ENCODE peak calls at places on chromosomes 11 and 22, in five cellular contexts. One of them, this sample, is unnamed.

GRCh38 chr11:118374729-118375128 is 15.3 kb downstream of the UBE4A start:
- DNase-seq in mammary epithelial cell: no peak
- DNase-seq in A549: no peak
- DNase-seq in GM23338: no peak
- DNase-seq in neural progenitor cell: no peak
- DNase-seq in this sample: peak

GRCh38 chr11:102361100-102362021 is 14.3 kb downstream of the BIRC2 start:
- DNase-seq in A549: no peak
- DNase-seq in neural progenitor cell: no peak
- DNase-seq in GM23338: no peak
- DNase-seq in mammary epithelial cell: no peak
- DNase-seq in this sample: peak

GRCh38 chr11:18368236-18368635 is 26.1 kb upstream of the LDHA start:
- DNase-seq in mammary epithelial cell: peak
- DNase-seq in A549: no peak
- DNase-seq in neural progenitor cell: no peak
- DNase-seq in GM23338: no peak
- DNase-seq in this sample: peak

GRCh38 chr11:86249307-86250098 is 5.0 kb downstream of the EED start:
- DNase-seq in neural progenitor cell: no peak
- DNase-seq in mammary epithelial cell: no peak
- DNase-seq in A549: no peak
- DNase-seq in GM23338: no peak
- DNase-seq in this sample: peak

GRCh38 chr11:71310184-71310583 is 57.8 kb upstream of the SHANK2 start:
- DNase-seq in neural progenitor cell: no peak
- DNase-seq in A549: no peak
- DNase-seq in GM23338: no peak
- DNase-seq in mammary epithelial cell: no peak
- DNase-seq in this sample: no peak

GRCh38 chr22:38196791-38197429 is 4.9 kb upstream of the MAFF start:
- DNase-seq in GM23338: peak
- DNase-seq in A549: no peak
- DNase-seq in neural progenitor cell: no peak
- DNase-seq in mammary epithelial cell: no peak
- DNase-seq in this sample: peak

GRCh38 chr11:63939351-63939920 is 634 bp downstream of the NAA40 start:
- DNase-seq in GM23338: peak
- DNase-seq in mammary epithelial cell: peak
- DNase-seq in neural progenitor cell: no peak
- DNase-seq in A549: no peak
- DNase-seq in this sample: peak

GRCh38 chr22:38782402-38783094 is 11.4 kb downstream of the DNAL4 start:
- DNase-seq in mammary epithelial cell: peak
- DNase-seq in neural progenitor cell: peak
- DNase-seq in GM23338: no peak
- DNase-seq in A549: no peak
- DNase-seq in this sample: peak

GRCh38 chr11:7278314-7278917 is 26.7 kb downstream of the SYT9 start:
- DNase-seq in GM23338: peak
- DNase-seq in neural progenitor cell: peak
- DNase-seq in A549: peak
- DNase-seq in mammary epithelial cell: peak
- DNase-seq in this sample: peak

GRCh38 chr11:76152741-76153608 is 53.3 kb downstream of the WNT11 start:
- DNase-seq in neural progenitor cell: peak
- DNase-seq in mammary epithelial cell: no peak
- DNase-seq in A549: no peak
- DNase-seq in GM23338: no peak
- DNase-seq in this sample: no peak

GRCh38 chr22:29370556-29370955 is 17.8 kb downstream of the AP1B1 start:
- DNase-seq in GM23338: peak
- DNase-seq in A549: no peak
- DNase-seq in neural progenitor cell: peak
- DNase-seq in mammary epithelial cell: no peak
- DNase-seq in this sample: no peak

GRCh38 chr11:32005786-32006406 is 85.0 kb upstream of the RCN1 start:
- DNase-seq in mammary epithelial cell: peak
- DNase-seq in A549: no peak
- DNase-seq in neural progenitor cell: no peak
- DNase-seq in GM23338: no peak
- DNase-seq in this sample: peak

GRCh38 chr11:71913716-71914115 is 14.7 kb downstream of the XNDC1N start:
- DNase-seq in GM23338: no peak
- DNase-seq in mammary epithelial cell: no peak
- DNase-seq in neural progenitor cell: no peak
- DNase-seq in A549: no peak
- DNase-seq in this sample: peak

GRCh38 chr11:4891996-4892640 is 10.4 kb downstream of the OR51T1 start:
- DNase-seq in mammary epithelial cell: peak
- DNase-seq in neural progenitor cell: no peak
- DNase-seq in A549: peak
- DNase-seq in GM23338: peak
- DNase-seq in this sample: peak

GRCh38 chr11:72263363-72263762 is 19.4 kb upstream of the PHOX2A start:
- DNase-seq in mammary epithelial cell: peak
- DNase-seq in neural progenitor cell: no peak
- DNase-seq in GM23338: no peak
- DNase-seq in A549: no peak
- DNase-seq in this sample: peak

DNA sequence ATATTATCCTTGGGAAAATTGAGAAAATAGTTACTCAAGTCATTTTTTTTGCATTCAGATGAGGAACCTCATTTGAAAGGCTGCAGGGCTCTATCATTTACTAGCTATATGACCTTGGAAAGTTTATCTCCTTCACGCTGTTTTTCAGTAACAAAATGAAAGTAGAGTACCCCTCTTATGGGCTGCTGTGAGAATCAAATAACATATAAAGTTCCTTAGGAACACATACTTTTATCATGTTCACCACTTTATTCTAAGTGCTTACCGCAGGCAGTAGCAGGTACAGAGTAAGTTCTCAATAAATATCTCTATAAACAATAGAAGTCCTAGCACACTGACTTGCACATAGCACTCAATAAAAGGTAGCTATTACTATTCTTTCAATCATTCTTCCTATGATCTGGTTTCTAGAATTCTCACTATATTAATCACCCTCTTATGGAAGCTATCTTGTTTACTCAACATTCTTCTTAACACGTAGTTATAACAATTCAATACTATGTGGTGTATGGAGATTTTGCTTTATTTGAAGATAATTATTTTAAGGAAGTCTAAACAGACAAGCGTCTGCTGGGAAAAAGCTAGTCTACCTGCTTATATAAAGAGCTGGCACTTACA is 1.9 kb downstream of the C11orf71 start:
- DNase-seq in mammary epithelial cell: no peak
- DNase-seq in A549: no peak
- DNase-seq in GM23338: no peak
- DNase-seq in neural progenitor cell: no peak
- DNase-seq in this sample: no peak
- H3K4me2 ChIP-seq in mammary epithelial cell: peak
- H3K4me2 ChIP-seq in A549: peak
- H3K4me2 ChIP-seq in GM23338: peak
- H3K4me2 ChIP-seq in neural progenitor cell: peak
- H3K4me2 ChIP-seq in this sample: peak

DNA sequence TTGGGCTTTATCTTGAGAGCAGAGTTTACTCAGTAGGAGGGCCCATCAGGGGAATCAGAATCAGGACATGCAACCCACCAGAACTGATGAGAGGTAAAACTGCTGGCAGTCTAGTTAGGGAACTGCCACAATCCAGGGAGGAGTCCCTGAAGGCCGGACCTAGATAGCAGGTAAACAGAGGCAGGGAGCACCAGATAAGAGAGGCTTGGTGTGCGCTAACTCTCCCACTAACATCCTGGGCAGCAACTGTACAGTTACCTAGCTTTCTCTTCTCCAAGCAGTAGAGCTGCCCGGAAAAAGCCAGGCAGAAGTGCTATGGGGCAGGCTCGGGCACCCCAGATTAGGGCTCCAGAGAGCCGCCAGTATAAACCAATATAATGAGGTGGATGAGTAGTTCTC is 865 bp upstream of the AMOTL1 start:
- DNase-seq in A549: no peak
- DNase-seq in neural progenitor cell: no peak
- DNase-seq in mammary epithelial cell: no peak
- DNase-seq in GM23338: no peak
- DNase-seq in this sample: no peak
- H3K4me3 ChIP-seq in A549: no peak
- H3K4me3 ChIP-seq in neural progenitor cell: no peak
- H3K4me3 ChIP-seq in mammary epithelial cell: no peak
- H3K4me3 ChIP-seq in GM23338: peak
- H3K4me3 ChIP-seq in this sample: no peak

GRCh38 chr11:95977534-95978174 is 53.7 kb upstream of the MTMR2 start:
- DNase-seq in GM23338: no peak
- DNase-seq in A549: peak
- DNase-seq in neural progenitor cell: no peak
- DNase-seq in mammary epithelial cell: peak
- DNase-seq in this sample: peak
- H3K4me2 ChIP-seq in GM23338: no peak
- H3K4me2 ChIP-seq in A549: peak
- H3K4me2 ChIP-seq in neural progenitor cell: no peak
- H3K4me2 ChIP-seq in mammary epithelial cell: no peak
- H3K4me2 ChIP-seq in this sample: no peak

GRCh38 chr22:46260038-46260437 is 3.1 kb downstream of the PKDREJ start:
- DNase-seq in A549: no peak
- DNase-seq in neural progenitor cell: no peak
- DNase-seq in GM23338: no peak
- DNase-seq in mammary epithelial cell: no peak
- DNase-seq in this sample: no peak
- H3K4me3 ChIP-seq in A549: no peak
- H3K4me3 ChIP-seq in neural progenitor cell: no peak
- H3K4me3 ChIP-seq in GM23338: no peak
- H3K4me3 ChIP-seq in mammary epithelial cell: no peak
- H3K4me3 ChIP-seq in this sample: no peak

GRCh38 chr11:134564472-134565200 is 152.6 kb upstream of the B3GAT1 start:
- DNase-seq in neural progenitor cell: no peak
- DNase-seq in mammary epithelial cell: no peak
- DNase-seq in A549: no peak
- DNase-seq in GM23338: no peak
- DNase-seq in this sample: no peak

GRCh38 chr11:134565343-134565891 is 153.4 kb upstream of the B3GAT1 start:
- DNase-seq in mammary epithelial cell: no peak
- DNase-seq in A549: no peak
- DNase-seq in GM23338: no peak
- DNase-seq in neural progenitor cell: no peak
- DNase-seq in this sample: no peak

GRCh38 chr11:134562941-134563471 is 151.0 kb upstream of the B3GAT1 start:
- DNase-seq in A549: no peak
- DNase-seq in GM23338: no peak
- DNase-seq in mammary epithelial cell: no peak
- DNase-seq in neural progenitor cell: no peak
- DNase-seq in this sample: no peak

GRCh38 chr11:134569195-134569594 is 157.2 kb upstream of the B3GAT1 start:
- DNase-seq in GM23338: no peak
- DNase-seq in neural progenitor cell: no peak
- DNase-seq in A549: no peak
- DNase-seq in mammary epithelial cell: no peak
- DNase-seq in this sample: no peak

DNA sequence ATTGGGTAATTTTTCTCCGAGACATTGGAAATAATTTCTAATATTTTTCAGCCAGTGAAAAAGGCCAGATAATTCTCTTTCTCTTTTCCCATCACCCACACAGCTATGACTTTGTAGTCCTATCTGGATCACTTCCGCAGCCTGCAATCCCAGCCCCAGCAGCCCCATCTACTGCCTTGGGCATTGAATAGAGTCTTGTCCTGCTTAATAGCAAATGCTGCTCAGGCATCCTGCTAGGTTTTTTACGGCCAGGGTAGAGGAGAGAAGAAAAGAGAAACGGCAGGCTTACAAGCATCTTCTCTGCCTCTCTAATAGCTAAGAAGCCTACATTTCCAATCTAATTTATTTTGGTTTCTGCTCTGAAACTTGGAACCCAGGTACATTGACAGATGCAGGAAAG is 154.3 kb upstream of the B3GAT1 start:
- DNase-seq in mammary epithelial cell: no peak
- DNase-seq in neural progenitor cell: no peak
- DNase-seq in GM23338: no peak
- DNase-seq in A549: no peak
- DNase-seq in this sample: no peak
- H3K4me2 ChIP-seq in mammary epithelial cell: no peak
- H3K4me2 ChIP-seq in neural progenitor cell: no peak
- H3K4me2 ChIP-seq in GM23338: no peak
- H3K4me2 ChIP-seq in A549: no peak
- H3K4me2 ChIP-seq in this sample: no peak

GRCh38 chr11:88507771-88508557 is 170.4 kb upstream of the CTSC start:
- DNase-seq in A549: no peak
- DNase-seq in neural progenitor cell: peak
- DNase-seq in GM23338: peak
- DNase-seq in mammary epithelial cell: no peak
- DNase-seq in this sample: no peak
- H3K4me3 ChIP-seq in A549: peak
- H3K4me3 ChIP-seq in neural progenitor cell: peak
- H3K4me3 ChIP-seq in GM23338: peak
- H3K4me3 ChIP-seq in mammary epithelial cell: no peak
- H3K4me3 ChIP-seq in this sample: no peak

GRCh38 chr11:61111786-61112517 is 9.7 kb downstream of the CD5 start:
- DNase-seq in GM23338: no peak
- DNase-seq in mammary epithelial cell: no peak
- DNase-seq in A549: no peak
- DNase-seq in neural progenitor cell: no peak
- DNase-seq in this sample: no peak

GRCh38 chr11:61116426-61117214 is 14.3 kb downstream of the CD5 start:
- DNase-seq in mammary epithelial cell: no peak
- DNase-seq in A549: no peak
- DNase-seq in neural progenitor cell: no peak
- DNase-seq in GM23338: no peak
- DNase-seq in this sample: no peak

GRCh38 chr11:61115498-61116224 is 13.4 kb downstream of the CD5 start:
- DNase-seq in GM23338: no peak
- DNase-seq in A549: no peak
- DNase-seq in neural progenitor cell: no peak
- DNase-seq in mammary epithelial cell: no peak
- DNase-seq in this sample: no peak

GRCh38 chr11:61113209-61113608 is 10.9 kb downstream of the CD5 start:
- DNase-seq in GM23338: no peak
- DNase-seq in neural progenitor cell: no peak
- DNase-seq in A549: no peak
- DNase-seq in mammary epithelial cell: no peak
- DNase-seq in this sample: no peak

GRCh38 chr11:61114913-61115312 is 12.6 kb downstream of the CD5 start:
- DNase-seq in GM23338: no peak
- DNase-seq in A549: no peak
- DNase-seq in neural progenitor cell: no peak
- DNase-seq in mammary epithelial cell: no peak
- DNase-seq in this sample: no peak
- H3K4me2 ChIP-seq in GM23338: no peak
- H3K4me2 ChIP-seq in A549: no peak
- H3K4me2 ChIP-seq in neural progenitor cell: no peak
- H3K4me2 ChIP-seq in mammary epithelial cell: no peak
- H3K4me2 ChIP-seq in this sample: no peak

GRCh38 chr22:45502215-45503070 is at the start of gene FBLN1:
- DNase-seq in A549: peak
- DNase-seq in GM23338: peak
- DNase-seq in neural progenitor cell: peak
- DNase-seq in mammary epithelial cell: no peak
- DNase-seq in this sample: peak
- H3K4me3 ChIP-seq in A549: peak
- H3K4me3 ChIP-seq in GM23338: peak
- H3K4me3 ChIP-seq in neural progenitor cell: peak
- H3K4me3 ChIP-seq in mammary epithelial cell: peak
- H3K4me3 ChIP-seq in this sample: peak